ENCODE peak calls at places on chromosomes 7 and 10, in four cellular contexts. One of them, this sample, is unnamed.

GRCh38 chr7:139873593-139874374 is 44.7 kb downstream of the TBXAS1 start:
- DNase-seq in endothelial cell: no peak
- DNase-seq in stimulated activated CD4-positive, alpha-beta T cell treated with anti-CD3 and anti-CD28 coated beads, Interleukin-1b, Interleukin-23, amount 100 ng/mL, for 48 hours: no peak
- DNase-seq in fibroblast of lung: no peak
- DNase-seq in this sample: no peak

GRCh38 chr7:67413670-67414069 is 417.0 kb downstream of the TYW1 start:
- DNase-seq in endothelial cell: no peak
- DNase-seq in stimulated activated CD4-positive, alpha-beta T cell treated with anti-CD3 and anti-CD28 coated beads, Interleukin-1b, Interleukin-23, amount 100 ng/mL, for 48 hours: no peak
- DNase-seq in fibroblast of lung: no peak
- DNase-seq in this sample: no peak

GRCh38 chr7:47501406-47501805 is 80.5 kb downstream of the TNS3 start:
- DNase-seq in endothelial cell: no peak
- DNase-seq in stimulated activated CD4-positive, alpha-beta T cell treated with anti-CD3 and anti-CD28 coated beads, Interleukin-1b, Interleukin-23, amount 100 ng/mL, for 48 hours: no peak
- DNase-seq in fibroblast of lung: peak
- DNase-seq in this sample: no peak

GRCh38 chr7:16027396-16027795 is 340.9 kb upstream of the MEOX2 start:
- DNase-seq in endothelial cell: no peak
- DNase-seq in stimulated activated CD4-positive, alpha-beta T cell treated with anti-CD3 and anti-CD28 coated beads, Interleukin-1b, Interleukin-23, amount 100 ng/mL, for 48 hours: no peak
- DNase-seq in fibroblast of lung: no peak
- DNase-seq in this sample: no peak

GRCh38 chr7:35752727-35753126 is 48.1 kb upstream of the SEPTIN7 start:
- DNase-seq in endothelial cell: no peak
- DNase-seq in stimulated activated CD4-positive, alpha-beta T cell treated with anti-CD3 and anti-CD28 coated beads, Interleukin-1b, Interleukin-23, amount 100 ng/mL, for 48 hours: no peak
- DNase-seq in fibroblast of lung: no peak
- DNase-seq in this sample: no peak

GRCh38 chr10:93062499-93063216 is 2.1 kb downstream of the CYP26C1 start:
- DNase-seq in endothelial cell: peak
- DNase-seq in stimulated activated CD4-positive, alpha-beta T cell treated with anti-CD3 and anti-CD28 coated beads, Interleukin-1b, Interleukin-23, amount 100 ng/mL, for 48 hours: peak
- DNase-seq in fibroblast of lung: no peak
- DNase-seq in this sample: no peak

GRCh38 chr10:76333801-76334200 is 902.4 kb downstream of the LRMDA start:
- DNase-seq in endothelial cell: no peak
- DNase-seq in stimulated activated CD4-positive, alpha-beta T cell treated with anti-CD3 and anti-CD28 coated beads, Interleukin-1b, Interleukin-23, amount 100 ng/mL, for 48 hours: no peak
- DNase-seq in fibroblast of lung: no peak
- DNase-seq in this sample: no peak

GRCh38 chr7:21099432-21099831 is 312.7 kb upstream of the SP8 start:
- DNase-seq in endothelial cell: no peak
- DNase-seq in stimulated activated CD4-positive, alpha-beta T cell treated with anti-CD3 and anti-CD28 coated beads, Interleukin-1b, Interleukin-23, amount 100 ng/mL, for 48 hours: no peak
- DNase-seq in fibroblast of lung: no peak
- DNase-seq in this sample: no peak

GRCh38 chr10:128018704-128019103 is 107.5 kb downstream of the MKI67 start:
- DNase-seq in endothelial cell: no peak
- DNase-seq in stimulated activated CD4-positive, alpha-beta T cell treated with anti-CD3 and anti-CD28 coated beads, Interleukin-1b, Interleukin-23, amount 100 ng/mL, for 48 hours: no peak
- DNase-seq in fibroblast of lung: no peak
- DNase-seq in this sample: no peak

GRCh38 chr7:2399848-2400587 is 3.4 kb upstream of the CHST12 start:
- DNase-seq in endothelial cell: no peak
- DNase-seq in stimulated activated CD4-positive, alpha-beta T cell treated with anti-CD3 and anti-CD28 coated beads, Interleukin-1b, Interleukin-23, amount 100 ng/mL, for 48 hours: no peak
- DNase-seq in fibroblast of lung: peak
- DNase-seq in this sample: peak

GRCh38 chr7:80453699-80454340 is 58.0 kb downstream of the GNAT3 start:
- DNase-seq in endothelial cell: no peak
- DNase-seq in stimulated activated CD4-positive, alpha-beta T cell treated with anti-CD3 and anti-CD28 coated beads, Interleukin-1b, Interleukin-23, amount 100 ng/mL, for 48 hours: no peak
- DNase-seq in fibroblast of lung: no peak
- DNase-seq in this sample: peak

GRCh38 chr10:110493832-110494426 is 3.8 kb upstream of the DUSP5 start:
- DNase-seq in endothelial cell: no peak
- DNase-seq in stimulated activated CD4-positive, alpha-beta T cell treated with anti-CD3 and anti-CD28 coated beads, Interleukin-1b, Interleukin-23, amount 100 ng/mL, for 48 hours: no peak
- DNase-seq in fibroblast of lung: no peak
- DNase-seq in this sample: no peak

GRCh38 chr10:16995867-16996529 is 133.6 kb downstream of the CUBN start:
- DNase-seq in endothelial cell: peak
- DNase-seq in stimulated activated CD4-positive, alpha-beta T cell treated with anti-CD3 and anti-CD28 coated beads, Interleukin-1b, Interleukin-23, amount 100 ng/mL, for 48 hours: no peak
- DNase-seq in fibroblast of lung: peak
- DNase-seq in this sample: no peak

GRCh38 chr7:5379576-5379975 is 44.1 kb downstream of the TNRC18 start:
- DNase-seq in endothelial cell: no peak
- DNase-seq in stimulated activated CD4-positive, alpha-beta T cell treated with anti-CD3 and anti-CD28 coated beads, Interleukin-1b, Interleukin-23, amount 100 ng/mL, for 48 hours: no peak
- DNase-seq in fibroblast of lung: no peak
- DNase-seq in this sample: no peak

GRCh38 chr10:17430647-17431355 is 23.6 kb downstream of the ST8SIA6 start:
- DNase-seq in endothelial cell: peak
- DNase-seq in stimulated activated CD4-positive, alpha-beta T cell treated with anti-CD3 and anti-CD28 coated beads, Interleukin-1b, Interleukin-23, amount 100 ng/mL, for 48 hours: peak
- DNase-seq in fibroblast of lung: peak
- DNase-seq in this sample: peak

GRCh38 chr10:24872049-24872789 is 80.2 kb downstream of the PRTFDC1 start:
- DNase-seq in endothelial cell: no peak
- DNase-seq in stimulated activated CD4-positive, alpha-beta T cell treated with anti-CD3 and anti-CD28 coated beads, Interleukin-1b, Interleukin-23, amount 100 ng/mL, for 48 hours: no peak
- DNase-seq in fibroblast of lung: peak
- DNase-seq in this sample: peak

GRCh38 chr10:35637456-35637855 is 4.6 kb downstream of the FZD8 start:
- DNase-seq in endothelial cell: no peak
- DNase-seq in stimulated activated CD4-positive, alpha-beta T cell treated with anti-CD3 and anti-CD28 coated beads, Interleukin-1b, Interleukin-23, amount 100 ng/mL, for 48 hours: no peak
- DNase-seq in fibroblast of lung: no peak
- DNase-seq in this sample: no peak

GRCh38 chr10:36017141-36017540 is 375.0 kb upstream of the FZD8 start:
- DNase-seq in endothelial cell: no peak
- DNase-seq in stimulated activated CD4-positive, alpha-beta T cell treated with anti-CD3 and anti-CD28 coated beads, Interleukin-1b, Interleukin-23, amount 100 ng/mL, for 48 hours: no peak
- DNase-seq in fibroblast of lung: no peak
- DNase-seq in this sample: no peak

GRCh38 chr10:92527716-92528115 is 46.2 kb downstream of the IDE start:
- DNase-seq in endothelial cell: no peak
- DNase-seq in stimulated activated CD4-positive, alpha-beta T cell treated with anti-CD3 and anti-CD28 coated beads, Interleukin-1b, Interleukin-23, amount 100 ng/mL, for 48 hours: no peak
- DNase-seq in fibroblast of lung: no peak
- DNase-seq in this sample: no peak

GRCh38 chr7:8511810-8512209 is 78.4 kb downstream of the NXPH1 start:
- DNase-seq in endothelial cell: no peak
- DNase-seq in stimulated activated CD4-positive, alpha-beta T cell treated with anti-CD3 and anti-CD28 coated beads, Interleukin-1b, Interleukin-23, amount 100 ng/mL, for 48 hours: no peak
- DNase-seq in fibroblast of lung: no peak
- DNase-seq in this sample: peak

GRCh38 chr7:150685219-150686029 is at the start of gene GIMAP2:
- DNase-seq in endothelial cell: no peak
- DNase-seq in stimulated activated CD4-positive, alpha-beta T cell treated with anti-CD3 and anti-CD28 coated beads, Interleukin-1b, Interleukin-23, amount 100 ng/mL, for 48 hours: no peak
- DNase-seq in fibroblast of lung: no peak
- DNase-seq in this sample: no peak

GRCh38 chr10:122236690-122237306 is 34.3 kb upstream of the BTBD16 start:
- DNase-seq in endothelial cell: no peak
- DNase-seq in stimulated activated CD4-positive, alpha-beta T cell treated with anti-CD3 and anti-CD28 coated beads, Interleukin-1b, Interleukin-23, amount 100 ng/mL, for 48 hours: no peak
- DNase-seq in fibroblast of lung: no peak
- DNase-seq in this sample: peak

GRCh38 chr10:86795353-86795752 is 38.9 kb downstream of the BMPR1A start:
- DNase-seq in endothelial cell: no peak
- DNase-seq in stimulated activated CD4-positive, alpha-beta T cell treated with anti-CD3 and anti-CD28 coated beads, Interleukin-1b, Interleukin-23, amount 100 ng/mL, for 48 hours: no peak
- DNase-seq in fibroblast of lung: peak
- DNase-seq in this sample: peak

GRCh38 chr10:26311383-26311940 is 94.9 kb downstream of the GAD2 start:
- DNase-seq in endothelial cell: peak
- DNase-seq in stimulated activated CD4-positive, alpha-beta T cell treated with anti-CD3 and anti-CD28 coated beads, Interleukin-1b, Interleukin-23, amount 100 ng/mL, for 48 hours: no peak
- DNase-seq in fibroblast of lung: no peak
- DNase-seq in this sample: no peak

GRCh38 chr7:93036807-93037206 is 81.0 kb downstream of the SAMD9 start:
- DNase-seq in endothelial cell: no peak
- DNase-seq in stimulated activated CD4-positive, alpha-beta T cell treated with anti-CD3 and anti-CD28 coated beads, Interleukin-1b, Interleukin-23, amount 100 ng/mL, for 48 hours: peak
- DNase-seq in fibroblast of lung: no peak
- DNase-seq in this sample: no peak

GRCh38 chr7:77570330-77571011 is 33.4 kb downstream of the PTPN12 start:
- DNase-seq in endothelial cell: no peak
- DNase-seq in stimulated activated CD4-positive, alpha-beta T cell treated with anti-CD3 and anti-CD28 coated beads, Interleukin-1b, Interleukin-23, amount 100 ng/mL, for 48 hours: no peak
- DNase-seq in fibroblast of lung: peak
- DNase-seq in this sample: no peak

GRCh38 chr10:90964781-90965462 is 44.0 kb upstream of the ANKRD1 start:
- DNase-seq in endothelial cell: no peak
- DNase-seq in stimulated activated CD4-positive, alpha-beta T cell treated with anti-CD3 and anti-CD28 coated beads, Interleukin-1b, Interleukin-23, amount 100 ng/mL, for 48 hours: no peak
- DNase-seq in fibroblast of lung: peak
- DNase-seq in this sample: peak

GRCh38 chr7:158525648-158526484 is 61.8 kb downstream of the PTPRN2 start:
- DNase-seq in endothelial cell: no peak
- DNase-seq in stimulated activated CD4-positive, alpha-beta T cell treated with anti-CD3 and anti-CD28 coated beads, Interleukin-1b, Interleukin-23, amount 100 ng/mL, for 48 hours: no peak
- DNase-seq in fibroblast of lung: no peak
- DNase-seq in this sample: no peak

GRCh38 chr10:42477170-42477569 is 161.2 kb downstream of the ZNF33B start:
- DNase-seq in endothelial cell: no peak
- DNase-seq in stimulated activated CD4-positive, alpha-beta T cell treated with anti-CD3 and anti-CD28 coated beads, Interleukin-1b, Interleukin-23, amount 100 ng/mL, for 48 hours: no peak
- DNase-seq in fibroblast of lung: no peak
- DNase-seq in this sample: peak

GRCh38 chr7:2007526-2007925 is 225.2 kb downstream of the MAD1L1 start:
- DNase-seq in endothelial cell: no peak
- DNase-seq in stimulated activated CD4-positive, alpha-beta T cell treated with anti-CD3 and anti-CD28 coated beads, Interleukin-1b, Interleukin-23, amount 100 ng/mL, for 48 hours: no peak
- DNase-seq in fibroblast of lung: no peak
- DNase-seq in this sample: no peak

GRCh38 chr7:87784424-87784823 is 91.7 kb downstream of the SLC25A40 start:
- DNase-seq in endothelial cell: no peak
- DNase-seq in stimulated activated CD4-positive, alpha-beta T cell treated with anti-CD3 and anti-CD28 coated beads, Interleukin-1b, Interleukin-23, amount 100 ng/mL, for 48 hours: no peak
- DNase-seq in fibroblast of lung: no peak
- DNase-seq in this sample: no peak

GRCh38 chr7:1666779-1667565 is 3.1 kb upstream of the ELFN1 start:
- DNase-seq in endothelial cell: peak
- DNase-seq in stimulated activated CD4-positive, alpha-beta T cell treated with anti-CD3 and anti-CD28 coated beads, Interleukin-1b, Interleukin-23, amount 100 ng/mL, for 48 hours: no peak
- DNase-seq in fibroblast of lung: peak
- DNase-seq in this sample: no peak

GRCh38 chr10:102514487-102515311 is 10.9 kb downstream of the SUFU start:
- DNase-seq in endothelial cell: no peak
- DNase-seq in stimulated activated CD4-positive, alpha-beta T cell treated with anti-CD3 and anti-CD28 coated beads, Interleukin-1b, Interleukin-23, amount 100 ng/mL, for 48 hours: no peak
- DNase-seq in fibroblast of lung: no peak
- DNase-seq in this sample: no peak

GRCh38 chr10:28711776-28712175 is 34.5 kb downstream of the BAMBI start:
- DNase-seq in endothelial cell: no peak
- DNase-seq in stimulated activated CD4-positive, alpha-beta T cell treated with anti-CD3 and anti-CD28 coated beads, Interleukin-1b, Interleukin-23, amount 100 ng/mL, for 48 hours: no peak
- DNase-seq in fibroblast of lung: peak
- DNase-seq in this sample: no peak

GRCh38 chr7:140023728-140024127 is 39.0 kb downstream of the PARP12 start:
- DNase-seq in endothelial cell: no peak
- DNase-seq in stimulated activated CD4-positive, alpha-beta T cell treated with anti-CD3 and anti-CD28 coated beads, Interleukin-1b, Interleukin-23, amount 100 ng/mL, for 48 hours: no peak
- DNase-seq in fibroblast of lung: no peak
- DNase-seq in this sample: no peak

GRCh38 chr10:86337121-86337601 is 29.4 kb downstream of the GRID1 start:
- DNase-seq in endothelial cell: no peak
- DNase-seq in stimulated activated CD4-positive, alpha-beta T cell treated with anti-CD3 and anti-CD28 coated beads, Interleukin-1b, Interleukin-23, amount 100 ng/mL, for 48 hours: no peak
- DNase-seq in fibroblast of lung: no peak
- DNase-seq in this sample: no peak

GRCh38 chr7:28626629-28627262 is 214.4 kb downstream of the CREB5 start:
- DNase-seq in endothelial cell: peak
- DNase-seq in stimulated activated CD4-positive, alpha-beta T cell treated with anti-CD3 and anti-CD28 coated beads, Interleukin-1b, Interleukin-23, amount 100 ng/mL, for 48 hours: peak
- DNase-seq in fibroblast of lung: peak
- DNase-seq in this sample: peak

GRCh38 chr7:46291601-46292150 is 370.6 kb upstream of the IGFBP3 start:
- DNase-seq in endothelial cell: no peak
- DNase-seq in stimulated activated CD4-positive, alpha-beta T cell treated with anti-CD3 and anti-CD28 coated beads, Interleukin-1b, Interleukin-23, amount 100 ng/mL, for 48 hours: no peak
- DNase-seq in fibroblast of lung: peak
- DNase-seq in this sample: no peak